ENCODE peak calls at places on chromosomes 4 and X, in five cellular contexts. One of them, this sample, is unnamed.

GRCh38 chr4:15765910-15766703 is 12.0 kb upstream of the CD38 start:
- DNase-seq in SK-N-SH: no peak
- DNase-seq in breast epithelium: no peak
- DNase-seq in CD4-positive, CD25-positive, alpha-beta regulatory T cell: peak
- DNase-seq in upper lobe of right lung: no peak
- DNase-seq in this sample: no peak

GRCh38 chrX:40279762-40280161 is 182.0 kb upstream of the BCOR start:
- DNase-seq in SK-N-SH: no peak
- DNase-seq in breast epithelium: no peak
- DNase-seq in CD4-positive, CD25-positive, alpha-beta regulatory T cell: no peak
- DNase-seq in upper lobe of right lung: no peak
- DNase-seq in this sample: no peak

GRCh38 chr4:170007113-170007512 is 19.1 kb downstream of the MFAP3L start:
- DNase-seq in SK-N-SH: no peak
- DNase-seq in breast epithelium: no peak
- DNase-seq in CD4-positive, CD25-positive, alpha-beta regulatory T cell: no peak
- DNase-seq in upper lobe of right lung: no peak
- DNase-seq in this sample: no peak

GRCh38 chr4:94933799-94934198 is 176.0 kb downstream of the BMPR1B start:
- DNase-seq in SK-N-SH: no peak
- DNase-seq in breast epithelium: no peak
- DNase-seq in CD4-positive, CD25-positive, alpha-beta regulatory T cell: no peak
- DNase-seq in upper lobe of right lung: no peak
- DNase-seq in this sample: no peak

GRCh38 chrX:71953946-71954345 is 43.3 kb downstream of the NHSL2 start:
- DNase-seq in SK-N-SH: peak
- DNase-seq in breast epithelium: no peak
- DNase-seq in CD4-positive, CD25-positive, alpha-beta regulatory T cell: no peak
- DNase-seq in upper lobe of right lung: no peak
- DNase-seq in this sample: no peak

GRCh38 chr4:169313732-169314131 is 43.0 kb upstream of the SH3RF1 start:
- DNase-seq in SK-N-SH: no peak
- DNase-seq in breast epithelium: no peak
- DNase-seq in CD4-positive, CD25-positive, alpha-beta regulatory T cell: no peak
- DNase-seq in upper lobe of right lung: no peak
- DNase-seq in this sample: no peak

GRCh38 chr4:8771666-8772065 is 100.0 kb downstream of the HMX1 start:
- DNase-seq in SK-N-SH: no peak
- DNase-seq in breast epithelium: no peak
- DNase-seq in CD4-positive, CD25-positive, alpha-beta regulatory T cell: no peak
- DNase-seq in upper lobe of right lung: peak
- DNase-seq in this sample: no peak

GRCh38 chrX:70134116-70134477 is 850 bp downstream of the IGBP1 start:
- DNase-seq in SK-N-SH: no peak
- DNase-seq in breast epithelium: no peak
- DNase-seq in CD4-positive, CD25-positive, alpha-beta regulatory T cell: no peak
- DNase-seq in upper lobe of right lung: no peak
- DNase-seq in this sample: no peak

GRCh38 chr4:164012396-164013027 is 518.0 kb downstream of the TMA16 start:
- DNase-seq in SK-N-SH: peak
- DNase-seq in breast epithelium: no peak
- DNase-seq in CD4-positive, CD25-positive, alpha-beta regulatory T cell: peak
- DNase-seq in upper lobe of right lung: no peak
- DNase-seq in this sample: no peak

GRCh38 chrX:119605739-119606507 is at the start of gene NKRF:
- DNase-seq in SK-N-SH: peak
- DNase-seq in breast epithelium: peak
- DNase-seq in CD4-positive, CD25-positive, alpha-beta regulatory T cell: peak
- DNase-seq in upper lobe of right lung: peak
- DNase-seq in this sample: peak

GRCh38 chr4:139763668-139764067 is 98.0 kb downstream of the MGST2 start:
- DNase-seq in SK-N-SH: peak
- DNase-seq in breast epithelium: no peak
- DNase-seq in CD4-positive, CD25-positive, alpha-beta regulatory T cell: no peak
- DNase-seq in upper lobe of right lung: no peak
- DNase-seq in this sample: no peak

GRCh38 chr4:88975925-88976511 is 81.0 kb downstream of the FAM13A start:
- DNase-seq in SK-N-SH: no peak
- DNase-seq in breast epithelium: no peak
- DNase-seq in CD4-positive, CD25-positive, alpha-beta regulatory T cell: no peak
- DNase-seq in upper lobe of right lung: no peak
- DNase-seq in this sample: no peak

GRCh38 chr4:112766422-112766821 is 129.5 kb downstream of the LARP7 start:
- DNase-seq in SK-N-SH: no peak
- DNase-seq in breast epithelium: no peak
- DNase-seq in CD4-positive, CD25-positive, alpha-beta regulatory T cell: peak
- DNase-seq in upper lobe of right lung: no peak
- DNase-seq in this sample: no peak

GRCh38 chr4:141654098-141654497 is 17.7 kb downstream of the IL15 start:
- DNase-seq in SK-N-SH: no peak
- DNase-seq in breast epithelium: no peak
- DNase-seq in CD4-positive, CD25-positive, alpha-beta regulatory T cell: no peak
- DNase-seq in upper lobe of right lung: no peak
- DNase-seq in this sample: no peak

GRCh38 chrX:128975716-128976115 is 547.6 kb downstream of the SMARCA1 start:
- DNase-seq in SK-N-SH: peak
- DNase-seq in breast epithelium: no peak
- DNase-seq in CD4-positive, CD25-positive, alpha-beta regulatory T cell: peak
- DNase-seq in upper lobe of right lung: no peak
- DNase-seq in this sample: peak

GRCh38 chr4:30614771-30615170 is 105.4 kb upstream of the PCDH7 start:
- DNase-seq in SK-N-SH: no peak
- DNase-seq in breast epithelium: no peak
- DNase-seq in CD4-positive, CD25-positive, alpha-beta regulatory T cell: no peak
- DNase-seq in upper lobe of right lung: no peak
- DNase-seq in this sample: no peak

GRCh38 chrX:46627700-46628405 is 54.3 kb downstream of the CHST7 start:
- DNase-seq in SK-N-SH: no peak
- DNase-seq in breast epithelium: no peak
- DNase-seq in CD4-positive, CD25-positive, alpha-beta regulatory T cell: no peak
- DNase-seq in upper lobe of right lung: no peak
- DNase-seq in this sample: no peak

GRCh38 chrX:105502336-105502735 is 281.8 kb upstream of the TEX13A start:
- DNase-seq in SK-N-SH: no peak
- DNase-seq in breast epithelium: no peak
- DNase-seq in CD4-positive, CD25-positive, alpha-beta regulatory T cell: no peak
- DNase-seq in upper lobe of right lung: no peak
- DNase-seq in this sample: no peak

GRCh38 chrX:45472968-45473367 is 272.3 kb upstream of the DIPK2B start:
- DNase-seq in SK-N-SH: no peak
- DNase-seq in breast epithelium: no peak
- DNase-seq in CD4-positive, CD25-positive, alpha-beta regulatory T cell: no peak
- DNase-seq in upper lobe of right lung: no peak
- DNase-seq in this sample: no peak

GRCh38 chr4:27010334-27010940 is 149.8 kb downstream of the STIM2 start:
- DNase-seq in SK-N-SH: peak
- DNase-seq in breast epithelium: peak
- DNase-seq in CD4-positive, CD25-positive, alpha-beta regulatory T cell: peak
- DNase-seq in upper lobe of right lung: peak
- DNase-seq in this sample: peak

GRCh38 chr4:18508801-18509200 is 487.2 kb upstream of the LCORL start:
- DNase-seq in SK-N-SH: no peak
- DNase-seq in breast epithelium: no peak
- DNase-seq in CD4-positive, CD25-positive, alpha-beta regulatory T cell: no peak
- DNase-seq in upper lobe of right lung: no peak
- DNase-seq in this sample: no peak

GRCh38 chr4:112514449-112515277 is 1.3 kb downstream of the NEUROG2 start:
- DNase-seq in SK-N-SH: peak
- DNase-seq in breast epithelium: no peak
- DNase-seq in CD4-positive, CD25-positive, alpha-beta regulatory T cell: no peak
- DNase-seq in upper lobe of right lung: no peak
- DNase-seq in this sample: no peak

GRCh38 chr4:72896515-72896914 is 173.0 kb downstream of the COX18 start:
- DNase-seq in SK-N-SH: no peak
- DNase-seq in breast epithelium: no peak
- DNase-seq in CD4-positive, CD25-positive, alpha-beta regulatory T cell: no peak
- DNase-seq in upper lobe of right lung: no peak
- DNase-seq in this sample: no peak

GRCh38 chrX:50081282-50081955 is 119.4 kb downstream of the AKAP4 start:
- DNase-seq in SK-N-SH: peak
- DNase-seq in breast epithelium: no peak
- DNase-seq in CD4-positive, CD25-positive, alpha-beta regulatory T cell: peak
- DNase-seq in upper lobe of right lung: peak
- DNase-seq in this sample: peak

GRCh38 chr4:84582302-84582987 is 482 bp upstream of the CDS1 start:
- DNase-seq in SK-N-SH: peak
- DNase-seq in breast epithelium: peak
- DNase-seq in CD4-positive, CD25-positive, alpha-beta regulatory T cell: peak
- DNase-seq in upper lobe of right lung: peak
- DNase-seq in this sample: peak

GRCh38 chr4:150695162-150695561 is 113.2 kb downstream of the MAB21L2 start:
- DNase-seq in SK-N-SH: no peak
- DNase-seq in breast epithelium: no peak
- DNase-seq in CD4-positive, CD25-positive, alpha-beta regulatory T cell: no peak
- DNase-seq in upper lobe of right lung: no peak
- DNase-seq in this sample: no peak

GRCh38 chrX:39725928-39726619 is 371.7 kb downstream of the BCOR start:
- DNase-seq in SK-N-SH: peak
- DNase-seq in breast epithelium: peak
- DNase-seq in CD4-positive, CD25-positive, alpha-beta regulatory T cell: no peak
- DNase-seq in upper lobe of right lung: no peak
- DNase-seq in this sample: no peak

GRCh38 chr4:171718069-171718468 is 95.1 kb upstream of the GALNTL6 start:
- DNase-seq in SK-N-SH: no peak
- DNase-seq in breast epithelium: no peak
- DNase-seq in CD4-positive, CD25-positive, alpha-beta regulatory T cell: no peak
- DNase-seq in upper lobe of right lung: no peak
- DNase-seq in this sample: no peak

GRCh38 chr4:26737385-26737784 is 123.3 kb upstream of the STIM2 start:
- DNase-seq in SK-N-SH: no peak
- DNase-seq in breast epithelium: no peak
- DNase-seq in CD4-positive, CD25-positive, alpha-beta regulatory T cell: no peak
- DNase-seq in upper lobe of right lung: no peak
- DNase-seq in this sample: no peak

GRCh38 chrX:22686138-22686541 is 313.6 kb upstream of the DDX53 start:
- DNase-seq in SK-N-SH: peak
- DNase-seq in breast epithelium: no peak
- DNase-seq in CD4-positive, CD25-positive, alpha-beta regulatory T cell: no peak
- DNase-seq in upper lobe of right lung: no peak
- DNase-seq in this sample: no peak

GRCh38 chr4:71456841-71457240 is 118.0 kb downstream of the SLC4A4 start:
- DNase-seq in SK-N-SH: no peak
- DNase-seq in breast epithelium: no peak
- DNase-seq in CD4-positive, CD25-positive, alpha-beta regulatory T cell: no peak
- DNase-seq in upper lobe of right lung: no peak
- DNase-seq in this sample: no peak

GRCh38 chr4:148426643-148427042 is 15.6 kb downstream of the NR3C2 start:
- DNase-seq in SK-N-SH: no peak
- DNase-seq in breast epithelium: no peak
- DNase-seq in CD4-positive, CD25-positive, alpha-beta regulatory T cell: no peak
- DNase-seq in upper lobe of right lung: no peak
- DNase-seq in this sample: no peak

GRCh38 chr4:168623011-168623410 is 126.2 kb downstream of the PALLD start:
- DNase-seq in SK-N-SH: no peak
- DNase-seq in breast epithelium: no peak
- DNase-seq in CD4-positive, CD25-positive, alpha-beta regulatory T cell: no peak
- DNase-seq in upper lobe of right lung: no peak
- DNase-seq in this sample: no peak

GRCh38 chrX:31165241-31166035 is 93.6 kb upstream of the FTHL17 start:
- DNase-seq in SK-N-SH: no peak
- DNase-seq in breast epithelium: no peak
- DNase-seq in CD4-positive, CD25-positive, alpha-beta regulatory T cell: no peak
- DNase-seq in upper lobe of right lung: no peak
- DNase-seq in this sample: no peak

GRCh38 chr4:1198070-1198844 is 25.9 kb upstream of the SPON2 start:
- DNase-seq in SK-N-SH: peak
- DNase-seq in breast epithelium: peak
- DNase-seq in CD4-positive, CD25-positive, alpha-beta regulatory T cell: no peak
- DNase-seq in upper lobe of right lung: no peak
- DNase-seq in this sample: no peak
- H3K27ac ChIP-seq in SK-N-SH: no peak
- H3K27ac ChIP-seq in breast epithelium: peak
- H3K27ac ChIP-seq in CD4-positive, CD25-positive, alpha-beta regulatory T cell: no peak
- H3K27ac ChIP-seq in upper lobe of right lung: no peak
- H3K27ac ChIP-seq in this sample: no peak

GRCh38 chrX:139720136-139720535 is 12.2 kb upstream of the MCF2 start:
- DNase-seq in SK-N-SH: no peak
- DNase-seq in breast epithelium: no peak
- DNase-seq in CD4-positive, CD25-positive, alpha-beta regulatory T cell: no peak
- DNase-seq in upper lobe of right lung: no peak
- DNase-seq in this sample: no peak

GRCh38 chrX:139724626-139725025 is 16.7 kb upstream of the MCF2 start:
- DNase-seq in SK-N-SH: no peak
- DNase-seq in breast epithelium: no peak
- DNase-seq in CD4-positive, CD25-positive, alpha-beta regulatory T cell: no peak
- DNase-seq in upper lobe of right lung: no peak
- DNase-seq in this sample: no peak

GRCh38 chrX:139720979-139721378 is 13.0 kb upstream of the MCF2 start:
- DNase-seq in SK-N-SH: no peak
- DNase-seq in breast epithelium: no peak
- DNase-seq in CD4-positive, CD25-positive, alpha-beta regulatory T cell: no peak
- DNase-seq in upper lobe of right lung: no peak
- DNase-seq in this sample: no peak

GRCh38 chrX:139725720-139726119 is 17.8 kb upstream of the MCF2 start:
- DNase-seq in SK-N-SH: no peak
- DNase-seq in breast epithelium: no peak
- DNase-seq in CD4-positive, CD25-positive, alpha-beta regulatory T cell: no peak
- DNase-seq in upper lobe of right lung: no peak
- DNase-seq in this sample: no peak
- H3K27ac ChIP-seq in SK-N-SH: no peak
- H3K27ac ChIP-seq in breast epithelium: no peak
- H3K27ac ChIP-seq in CD4-positive, CD25-positive, alpha-beta regulatory T cell: no peak
- H3K27ac ChIP-seq in upper lobe of right lung: no peak
- H3K27ac ChIP-seq in this sample: no peak

GRCh38 chr4:106048250-106048931 is 153.1 kb downstream of the NPNT start:
- DNase-seq in SK-N-SH: no peak
- DNase-seq in breast epithelium: no peak
- DNase-seq in CD4-positive, CD25-positive, alpha-beta regulatory T cell: no peak
- DNase-seq in upper lobe of right lung: no peak
- DNase-seq in this sample: no peak
- H3K27ac ChIP-seq in SK-N-SH: peak
- H3K27ac ChIP-seq in breast epithelium: no peak
- H3K27ac ChIP-seq in CD4-positive, CD25-positive, alpha-beta regulatory T cell: no peak
- H3K27ac ChIP-seq in upper lobe of right lung: no peak
- H3K27ac ChIP-seq in this sample: no peak

DNA sequence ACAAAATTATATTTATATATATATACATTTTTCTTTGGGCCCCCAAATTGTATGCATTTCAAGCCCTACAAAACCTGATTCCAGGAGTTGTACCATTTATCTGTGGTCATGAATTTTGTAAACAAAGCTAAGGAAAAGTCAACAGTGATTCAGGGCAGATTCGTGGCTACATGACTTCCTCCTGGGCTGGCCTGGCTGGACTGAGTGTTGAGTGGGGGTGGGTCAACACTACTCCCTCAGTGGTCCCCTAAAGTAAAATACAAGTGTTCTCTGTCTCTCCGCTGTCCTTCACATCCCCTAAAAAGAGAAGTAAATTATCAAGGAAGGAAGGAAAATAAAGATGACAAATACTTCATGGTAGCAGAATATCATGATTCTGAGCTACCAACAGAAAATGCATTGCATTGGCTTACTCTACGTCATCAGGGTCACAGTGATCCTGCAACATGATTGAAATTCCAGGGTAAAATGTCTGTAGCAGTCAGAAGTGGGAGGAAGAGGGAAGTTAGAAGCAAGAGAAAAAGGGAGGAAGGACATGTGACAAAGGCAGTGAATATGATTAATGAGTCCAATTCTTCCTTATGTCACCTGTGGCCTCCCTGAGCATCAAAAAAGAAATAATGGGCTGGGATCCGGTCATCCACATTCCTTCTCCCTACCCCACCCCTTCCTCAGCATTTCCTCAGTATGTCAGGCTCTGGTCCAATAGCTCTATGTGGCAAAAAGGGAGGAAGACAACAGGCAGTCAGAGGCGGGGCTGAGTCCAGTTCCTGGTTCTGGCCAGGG is 42.4 kb upstream of the MYOZ2 start:
- DNase-seq in SK-N-SH: no peak
- DNase-seq in breast epithelium: no peak
- DNase-seq in CD4-positive, CD25-positive, alpha-beta regulatory T cell: no peak
- DNase-seq in upper lobe of right lung: no peak
- DNase-seq in this sample: no peak
- H3K27ac ChIP-seq in SK-N-SH: no peak
- H3K27ac ChIP-seq in breast epithelium: no peak
- H3K27ac ChIP-seq in CD4-positive, CD25-positive, alpha-beta regulatory T cell: no peak
- H3K27ac ChIP-seq in upper lobe of right lung: no peak
- H3K27ac ChIP-seq in this sample: no peak

This sample was measured in substantia nigra.